ENCODE peak calls at places on chromosome 18, in eight cellular contexts. N, J, H, E, V, B, Z and A are unnamed samples.

GRCh38 chr18:74929110-74929509 is 279.8 kb downstream of the PTGR3 start:
- DNase-seq in V (no peak), N (no peak), E (no peak), H (no peak), B (no peak), Z (no peak), J (no peak), A (no peak)

GRCh38 chr18:45805551-45805950 is 19.9 kb upstream of the SIGLEC15 start:
- DNase-seq in N (no peak), Z (no peak), H (no peak), B (no peak), E (no peak), J (no peak), V (peak; percentile 71), A (peak; percentile 58)

GRCh38 chr18:60980422-60981005 is 352.7 kb upstream of the CDH20 start:
- DNase-seq in N (no peak), E (no peak), B (no peak), Z (no peak), J (no peak), V (no peak), H (no peak), A (no peak)

GRCh38 chr18:62571648-62572047 is 48.8 kb downstream of the ZCCHC2 start:
- DNase-seq in J (no peak), Z (no peak), V (no peak), H (no peak), E (no peak), N (no peak), B (no peak), A (no peak)

GRCh38 chr18:79552696-79553095 is 126.9 kb upstream of the CTDP1 start:
- DNase-seq in N (peak; percentile 12), J (no peak), H (no peak), Z (no peak), B (no peak), V (no peak), E (no peak), A (no peak)

GRCh38 chr18:41347057-41347456 is 608.0 kb upstream of the PIK3C3 start:
- DNase-seq in B (no peak), V (no peak), J (no peak), H (no peak), Z (no peak), N (no peak), E (no peak), A (no peak)

GRCh38 chr18:58538604-58539386 is 90.1 kb downstream of the ALPK2 start:
- DNase-seq in Z (no peak), J (no peak), E (no peak), H (no peak), B (no peak), N (no peak), V (no peak), A (no peak)

GRCh38 chr18:36536426-36536825 is 238.9 kb downstream of the FHOD3 start:
- DNase-seq in Z (peak; percentile 47), E (peak; percentile 49), N (no peak), B (no peak), H (no peak), V (no peak), J (no peak), A (no peak)

GRCh38 chr18:45672637-45673036 is 51.3 kb upstream of the SLC14A1 start:
- DNase-seq in E (no peak), H (no peak), V (no peak), J (no peak), Z (no peak), N (no peak), B (no peak), A (no peak)

GRCh38 chr18:3603460-3604259 is 153.7 kb downstream of the TGIF1 start:
- DNase-seq in N (no peak), B (no peak), J (peak; percentile 22), E (no peak), Z (no peak), H (no peak), V (peak; percentile 97), A (peak; percentile 92)
- TF ChIP-seq CTCF in N (no peak), B (no peak), J (no peak), E (no peak), Z (no peak), H (no peak), V (no peak), A (no peak)

GRCh38 chr18:33749831-33750230 is 171.8 kb downstream of the ASXL3 start:
- DNase-seq in J (no peak), N (no peak), E (no peak), V (no peak), Z (no peak), B (no peak), H (no peak), A (no peak)

GRCh38 chr18:33755918-33756590 is 178.0 kb downstream of the ASXL3 start:
- DNase-seq in Z (no peak), E (no peak), H (no peak), V (peak; percentile 96), N (no peak), B (peak; percentile 26), J (no peak), A (peak; percentile 57)

GRCh38 chr18:33746261-33746660 is 168.2 kb downstream of the ASXL3 start:
- DNase-seq in N (no peak), V (no peak), B (no peak), Z (no peak), E (no peak), H (no peak), J (no peak), A (no peak)

GRCh38 chr18:33757037-33757436 is 179.0 kb downstream of the ASXL3 start:
- DNase-seq in J (no peak), V (peak; percentile 70), N (no peak), Z (no peak), H (no peak), E (no peak), B (no peak), A (no peak)

GRCh38 chr18:33751613-33752221 is 173.7 kb downstream of the ASXL3 start:
- DNase-seq in J (no peak), N (no peak), H (no peak), Z (no peak), E (no peak), V (peak; percentile 33), B (no peak), A (peak; percentile 17)
- TF ChIP-seq CTCF in J (peak; percentile 77), N (peak; percentile 42), H (no peak), Z (no peak), E (no peak), V (peak; percentile 21), B (peak; percentile 50), A (peak; percentile 32)

GRCh38 chr18:72700961-72701710 is 157.0 kb upstream of the CBLN2 start:
- DNase-seq in E (no peak), N (no peak), J (no peak), Z (no peak), H (no peak), B (no peak), V (peak; percentile 20), A (peak; percentile 40)
- TF ChIP-seq CTCF in E (no peak), N (peak; percentile 41), J (no peak), Z (peak; percentile 6), H (no peak), B (no peak), V (peak; percentile 14), A (peak; percentile 61)

DNA sequence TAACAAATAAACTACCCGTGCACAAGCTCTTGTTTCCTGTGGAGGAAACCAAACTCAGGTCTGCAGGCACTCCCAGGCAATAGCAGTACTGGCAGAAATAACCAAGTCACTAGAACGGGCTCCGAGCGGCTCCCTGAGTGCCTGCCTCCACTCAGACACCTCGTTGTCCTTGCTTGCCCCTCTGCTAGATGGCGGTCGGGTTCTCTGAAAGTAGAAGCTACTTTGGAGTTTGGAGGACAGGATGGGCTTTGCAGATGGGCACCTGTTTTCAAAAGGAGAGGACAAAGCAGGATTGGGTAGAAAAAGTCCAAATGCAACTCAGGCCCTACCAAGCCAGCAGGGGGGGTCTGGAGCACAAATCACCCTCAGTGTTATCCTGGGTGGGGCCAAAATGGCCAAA is 136.4 kb downstream of the LRRC30 start:
- DNase-seq in E (no peak), B (no peak), H (no peak), V (no peak), J (no peak), Z (peak; percentile 49), N (no peak), A (peak; percentile 17)
- TF ChIP-seq CTCF in E (no peak), B (no peak), H (no peak), V (no peak), J (no peak), Z (peak; percentile 18), N (no peak), A (no peak)

GRCh38 chr18:3541549-3542386 is 91.8 kb downstream of the TGIF1 start:
- DNase-seq in V (peak; percentile 82), B (no peak), N (no peak), J (no peak), E (no peak), H (no peak), Z (no peak), A (peak; percentile 17)

GRCh38 chr18:3540805-3541548 is 91.0 kb downstream of the TGIF1 start:
- DNase-seq in H (no peak), B (peak; percentile 24), J (no peak), N (no peak), E (no peak), Z (no peak), V (peak; percentile 74), A (peak; percentile 47)

GRCh38 chr18:3538954-3539617 is 89.1 kb downstream of the TGIF1 start:
- DNase-seq in Z (no peak), H (no peak), N (no peak), E (no peak), B (no peak), V (peak; percentile 25), J (no peak), A (no peak)

DNA sequence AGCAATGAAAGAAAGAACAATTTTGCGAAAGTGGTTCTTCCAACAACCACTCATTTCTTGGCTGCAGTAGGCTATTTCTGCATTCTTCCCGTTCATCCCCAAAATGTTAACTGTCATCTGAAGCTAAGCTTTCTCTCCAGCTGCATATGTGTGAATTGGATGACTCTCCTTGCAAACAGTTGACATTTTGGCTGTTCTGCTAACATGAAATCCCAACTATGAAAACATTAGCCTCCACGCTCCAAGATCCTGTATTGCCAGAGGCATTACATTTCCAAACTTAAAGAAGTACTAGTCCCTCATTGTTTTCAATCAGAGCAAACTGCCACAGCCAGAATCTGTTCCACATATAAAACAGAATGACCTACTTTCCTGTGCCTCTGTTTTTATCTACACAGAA is 88.5 kb downstream of the TGIF1 start:
- DNase-seq in Z (no peak), N (no peak), E (no peak), B (no peak), J (no peak), H (no peak), V (no peak), A (no peak)
- TF ChIP-seq CTCF in Z (no peak), N (no peak), E (no peak), B (no peak), J (no peak), H (no peak), V (no peak), A (no peak)

GRCh38 chr18:53153281-53153680 is 813.3 kb downstream of the DCC start:
- DNase-seq in J (peak; percentile 60), E (no peak), V (no peak), N (no peak), Z (peak; percentile 62), H (no peak), B (peak; percentile 11), A (peak; percentile 4)
- TF ChIP-seq CTCF in J (peak; percentile 81), E (no peak), V (no peak), N (no peak), Z (peak; percentile 59), H (no peak), B (no peak), A (no peak)

GRCh38 chr18:72283148-72283925 is 260.8 kb downstream of the CBLN2 start:
- DNase-seq in Z (no peak), N (no peak), H (no peak), J (no peak), E (no peak), V (no peak), B (no peak), A (no peak)
- TF ChIP-seq CTCF in Z (no peak), N (no peak), H (no peak), J (no peak), E (no peak), V (no peak), B (no peak), A (no peak)

GRCh38 chr18:54950221-54950620 is 9.0 kb downstream of the CCDC68 start:
- DNase-seq in H (no peak), E (no peak), J (no peak), Z (no peak), V (peak; percentile 21), B (no peak), N (no peak), A (peak; percentile 38)
- TF ChIP-seq CTCF in H (peak; percentile 31), E (no peak), J (no peak), Z (peak; percentile 5), V (peak; percentile 17), B (no peak), N (no peak), A (peak; percentile 28)